ENCODE peak calls at places on chromosomes 4 and X, in nine cellular contexts. One of them, this sample, is unnamed.

GRCh38 chr4:168805341-168805740 is 204.7 kb downstream of the CBR4 start:
- DNase-seq in mammary epithelial cell: no peak
- DNase-seq in body of pancreas: no peak
- DNase-seq in fibroblast of lung: peak
- DNase-seq in uterus: no peak
- DNase-seq in CD8-positive, alpha-beta memory T cell: no peak
- DNase-seq in suprapubic skin: no peak
- DNase-seq in coronary artery: no peak
- DNase-seq in naive thymus-derived CD4-positive, alpha-beta T cell: no peak
- DNase-seq in this sample: no peak

GRCh38 chrX:136250191-136251041 is 784 bp downstream of the MAP7D3 start:
- DNase-seq in mammary epithelial cell: no peak
- DNase-seq in body of pancreas: no peak
- DNase-seq in fibroblast of lung: peak
- DNase-seq in uterus: no peak
- DNase-seq in CD8-positive, alpha-beta memory T cell: peak
- DNase-seq in suprapubic skin: no peak
- DNase-seq in coronary artery: no peak
- DNase-seq in naive thymus-derived CD4-positive, alpha-beta T cell: peak
- DNase-seq in this sample: peak

GRCh38 chrX:40832723-40833122 is 97.4 kb upstream of the MED14 start:
- DNase-seq in mammary epithelial cell: no peak
- DNase-seq in body of pancreas: no peak
- DNase-seq in fibroblast of lung: no peak
- DNase-seq in uterus: no peak
- DNase-seq in CD8-positive, alpha-beta memory T cell: no peak
- DNase-seq in suprapubic skin: no peak
- DNase-seq in coronary artery: no peak
- DNase-seq in naive thymus-derived CD4-positive, alpha-beta T cell: no peak
- DNase-seq in this sample: no peak

GRCh38 chr4:20684852-20685763 is 15.2 kb upstream of the PACRGL start:
- DNase-seq in mammary epithelial cell: no peak
- DNase-seq in body of pancreas: no peak
- DNase-seq in fibroblast of lung: peak
- DNase-seq in uterus: no peak
- DNase-seq in CD8-positive, alpha-beta memory T cell: no peak
- DNase-seq in suprapubic skin: no peak
- DNase-seq in coronary artery: no peak
- DNase-seq in naive thymus-derived CD4-positive, alpha-beta T cell: peak
- DNase-seq in this sample: no peak

GRCh38 chrX:16711219-16712115 is 1.0 kb downstream of the CTPS2 start:
- DNase-seq in mammary epithelial cell: no peak
- DNase-seq in body of pancreas: peak
- DNase-seq in fibroblast of lung: peak
- DNase-seq in uterus: no peak
- DNase-seq in CD8-positive, alpha-beta memory T cell: no peak
- DNase-seq in suprapubic skin: no peak
- DNase-seq in coronary artery: no peak
- DNase-seq in naive thymus-derived CD4-positive, alpha-beta T cell: no peak
- DNase-seq in this sample: no peak

GRCh38 chrX:76148011-76148665 is 24.7 kb upstream of the PBDC1 start:
- DNase-seq in mammary epithelial cell: peak
- DNase-seq in body of pancreas: no peak
- DNase-seq in fibroblast of lung: peak
- DNase-seq in uterus: peak
- DNase-seq in CD8-positive, alpha-beta memory T cell: no peak
- DNase-seq in suprapubic skin: no peak
- DNase-seq in coronary artery: no peak
- DNase-seq in naive thymus-derived CD4-positive, alpha-beta T cell: no peak
- DNase-seq in this sample: no peak

GRCh38 chrX:150846130-150846529 is 52.3 kb downstream of the CD99L2 start:
- DNase-seq in mammary epithelial cell: no peak
- DNase-seq in body of pancreas: no peak
- DNase-seq in fibroblast of lung: no peak
- DNase-seq in uterus: no peak
- DNase-seq in CD8-positive, alpha-beta memory T cell: no peak
- DNase-seq in suprapubic skin: no peak
- DNase-seq in coronary artery: no peak
- DNase-seq in naive thymus-derived CD4-positive, alpha-beta T cell: no peak
- DNase-seq in this sample: no peak

GRCh38 chr4:177554966-177555574 is 112.8 kb upstream of the AGA start:
- DNase-seq in mammary epithelial cell: peak
- DNase-seq in body of pancreas: peak
- DNase-seq in fibroblast of lung: peak
- DNase-seq in uterus: no peak
- DNase-seq in CD8-positive, alpha-beta memory T cell: no peak
- DNase-seq in suprapubic skin: no peak
- DNase-seq in coronary artery: no peak
- DNase-seq in naive thymus-derived CD4-positive, alpha-beta T cell: peak
- DNase-seq in this sample: no peak

GRCh38 chr4:124804584-124804983 is 92.1 kb upstream of the ANKRD50 start:
- DNase-seq in mammary epithelial cell: peak
- DNase-seq in body of pancreas: no peak
- DNase-seq in fibroblast of lung: no peak
- DNase-seq in uterus: no peak
- DNase-seq in CD8-positive, alpha-beta memory T cell: no peak
- DNase-seq in suprapubic skin: no peak
- DNase-seq in coronary artery: no peak
- DNase-seq in naive thymus-derived CD4-positive, alpha-beta T cell: no peak
- DNase-seq in this sample: no peak

GRCh38 chrX:153371256-153371655 is 29.9 kb downstream of the PNMA6E start:
- DNase-seq in mammary epithelial cell: no peak
- DNase-seq in body of pancreas: no peak
- DNase-seq in fibroblast of lung: peak
- DNase-seq in uterus: no peak
- DNase-seq in CD8-positive, alpha-beta memory T cell: no peak
- DNase-seq in suprapubic skin: no peak
- DNase-seq in coronary artery: no peak
- DNase-seq in naive thymus-derived CD4-positive, alpha-beta T cell: no peak
- DNase-seq in this sample: no peak

GRCh38 chrX:125422986-125423385 is 103.3 kb downstream of the TEX13C start:
- DNase-seq in mammary epithelial cell: no peak
- DNase-seq in body of pancreas: no peak
- DNase-seq in fibroblast of lung: no peak
- DNase-seq in uterus: no peak
- DNase-seq in CD8-positive, alpha-beta memory T cell: no peak
- DNase-seq in suprapubic skin: no peak
- DNase-seq in coronary artery: no peak
- DNase-seq in naive thymus-derived CD4-positive, alpha-beta T cell: no peak
- DNase-seq in this sample: no peak

GRCh38 chrX:55220119-55220794 is at the start of gene PAGE5:
- DNase-seq in mammary epithelial cell: no peak
- DNase-seq in body of pancreas: no peak
- DNase-seq in fibroblast of lung: no peak
- DNase-seq in uterus: no peak
- DNase-seq in CD8-positive, alpha-beta memory T cell: no peak
- DNase-seq in suprapubic skin: no peak
- DNase-seq in coronary artery: no peak
- DNase-seq in naive thymus-derived CD4-positive, alpha-beta T cell: no peak
- DNase-seq in this sample: no peak

GRCh38 chrX:53544936-53545335 is 110.8 kb upstream of the HSD17B10 start:
- DNase-seq in mammary epithelial cell: no peak
- DNase-seq in body of pancreas: no peak
- DNase-seq in fibroblast of lung: no peak
- DNase-seq in uterus: no peak
- DNase-seq in CD8-positive, alpha-beta memory T cell: no peak
- DNase-seq in suprapubic skin: no peak
- DNase-seq in coronary artery: no peak
- DNase-seq in naive thymus-derived CD4-positive, alpha-beta T cell: no peak
- DNase-seq in this sample: no peak

GRCh38 chr4:96525901-96526300 is 686.0 kb downstream of the PDHA2 start:
- DNase-seq in mammary epithelial cell: no peak
- DNase-seq in body of pancreas: no peak
- DNase-seq in fibroblast of lung: no peak
- DNase-seq in uterus: no peak
- DNase-seq in CD8-positive, alpha-beta memory T cell: no peak
- DNase-seq in suprapubic skin: no peak
- DNase-seq in coronary artery: no peak
- DNase-seq in naive thymus-derived CD4-positive, alpha-beta T cell: no peak
- DNase-seq in this sample: no peak

GRCh38 chr4:189022441-189023035 is 883.3 kb downstream of the TRIML1 start:
- DNase-seq in mammary epithelial cell: peak
- DNase-seq in body of pancreas: no peak
- DNase-seq in fibroblast of lung: peak
- DNase-seq in uterus: no peak
- DNase-seq in CD8-positive, alpha-beta memory T cell: no peak
- DNase-seq in suprapubic skin: no peak
- DNase-seq in coronary artery: no peak
- DNase-seq in naive thymus-derived CD4-positive, alpha-beta T cell: no peak
- DNase-seq in this sample: no peak

GRCh38 chr4:71167083-71167482 is 171.7 kb upstream of the SLC4A4 start:
- DNase-seq in mammary epithelial cell: no peak
- DNase-seq in body of pancreas: no peak
- DNase-seq in fibroblast of lung: no peak
- DNase-seq in uterus: no peak
- DNase-seq in CD8-positive, alpha-beta memory T cell: no peak
- DNase-seq in suprapubic skin: no peak
- DNase-seq in coronary artery: no peak
- DNase-seq in naive thymus-derived CD4-positive, alpha-beta T cell: no peak
- DNase-seq in this sample: no peak

GRCh38 chr4:4852591-4853362 is 6.7 kb upstream of the MSX1 start:
- DNase-seq in mammary epithelial cell: peak
- DNase-seq in body of pancreas: peak
- DNase-seq in fibroblast of lung: peak
- DNase-seq in uterus: peak
- DNase-seq in CD8-positive, alpha-beta memory T cell: no peak
- DNase-seq in suprapubic skin: no peak
- DNase-seq in coronary artery: no peak
- DNase-seq in naive thymus-derived CD4-positive, alpha-beta T cell: no peak
- DNase-seq in this sample: no peak

GRCh38 chrX:45669715-45670360 is 469.2 kb upstream of the DIPK2B start:
- DNase-seq in mammary epithelial cell: no peak
- DNase-seq in body of pancreas: no peak
- DNase-seq in fibroblast of lung: peak
- DNase-seq in uterus: no peak
- DNase-seq in CD8-positive, alpha-beta memory T cell: no peak
- DNase-seq in suprapubic skin: no peak
- DNase-seq in coronary artery: no peak
- DNase-seq in naive thymus-derived CD4-positive, alpha-beta T cell: no peak
- DNase-seq in this sample: no peak

GRCh38 chrX:70508296-70508911 is 63.8 kb downstream of the DLG3 start:
- DNase-seq in mammary epithelial cell: no peak
- DNase-seq in body of pancreas: no peak
- DNase-seq in fibroblast of lung: no peak
- DNase-seq in uterus: no peak
- DNase-seq in CD8-positive, alpha-beta memory T cell: no peak
- DNase-seq in suprapubic skin: no peak
- DNase-seq in coronary artery: peak
- DNase-seq in naive thymus-derived CD4-positive, alpha-beta T cell: no peak
- DNase-seq in this sample: no peak

GRCh38 chr4:75995727-75996126 is 5.0 kb upstream of the SDAD1 start:
- DNase-seq in mammary epithelial cell: peak
- DNase-seq in body of pancreas: no peak
- DNase-seq in fibroblast of lung: peak
- DNase-seq in uterus: no peak
- DNase-seq in CD8-positive, alpha-beta memory T cell: no peak
- DNase-seq in suprapubic skin: no peak
- DNase-seq in coronary artery: no peak
- DNase-seq in naive thymus-derived CD4-positive, alpha-beta T cell: peak
- DNase-seq in this sample: no peak

GRCh38 chr4:101205878-101206277 is 141.4 kb downstream of the PPP3CA start:
- DNase-seq in mammary epithelial cell: peak
- DNase-seq in body of pancreas: no peak
- DNase-seq in fibroblast of lung: peak
- DNase-seq in uterus: no peak
- DNase-seq in CD8-positive, alpha-beta memory T cell: peak
- DNase-seq in suprapubic skin: no peak
- DNase-seq in coronary artery: no peak
- DNase-seq in naive thymus-derived CD4-positive, alpha-beta T cell: peak
- DNase-seq in this sample: no peak

GRCh38 chr4:94871644-94872305 is 114.0 kb downstream of the BMPR1B start:
- DNase-seq in mammary epithelial cell: no peak
- DNase-seq in body of pancreas: no peak
- DNase-seq in fibroblast of lung: no peak
- DNase-seq in uterus: no peak
- DNase-seq in CD8-positive, alpha-beta memory T cell: no peak
- DNase-seq in suprapubic skin: no peak
- DNase-seq in coronary artery: no peak
- DNase-seq in naive thymus-derived CD4-positive, alpha-beta T cell: no peak
- DNase-seq in this sample: no peak

GRCh38 chrX:134520860-134521390 is 61.0 kb downstream of the HPRT1 start:
- DNase-seq in mammary epithelial cell: peak
- DNase-seq in body of pancreas: peak
- DNase-seq in fibroblast of lung: peak
- DNase-seq in uterus: no peak
- DNase-seq in CD8-positive, alpha-beta memory T cell: no peak
- DNase-seq in suprapubic skin: no peak
- DNase-seq in coronary artery: no peak
- DNase-seq in naive thymus-derived CD4-positive, alpha-beta T cell: no peak
- DNase-seq in this sample: no peak

GRCh38 chrX:11287505-11287904 is 5.7 kb upstream of the AMELX start:
- DNase-seq in mammary epithelial cell: peak
- DNase-seq in body of pancreas: no peak
- DNase-seq in fibroblast of lung: peak
- DNase-seq in uterus: no peak
- DNase-seq in CD8-positive, alpha-beta memory T cell: no peak
- DNase-seq in suprapubic skin: no peak
- DNase-seq in coronary artery: no peak
- DNase-seq in naive thymus-derived CD4-positive, alpha-beta T cell: no peak
- DNase-seq in this sample: no peak
- H3K27ac ChIP-seq in mammary epithelial cell: no peak
- H3K27ac ChIP-seq in body of pancreas: no peak
- H3K27ac ChIP-seq in fibroblast of lung: no peak
- H3K27ac ChIP-seq in uterus: no peak
- H3K27ac ChIP-seq in CD8-positive, alpha-beta memory T cell: no peak
- H3K27ac ChIP-seq in suprapubic skin: no peak
- H3K27ac ChIP-seq in coronary artery: no peak
- H3K27ac ChIP-seq in naive thymus-derived CD4-positive, alpha-beta T cell: no peak
- H3K27ac ChIP-seq in this sample: no peak

GRCh38 chrX:67734111-67734753 is 190.4 kb downstream of the AR start:
- DNase-seq in mammary epithelial cell: no peak
- DNase-seq in body of pancreas: no peak
- DNase-seq in fibroblast of lung: no peak
- DNase-seq in uterus: no peak
- DNase-seq in CD8-positive, alpha-beta memory T cell: no peak
- DNase-seq in suprapubic skin: no peak
- DNase-seq in coronary artery: no peak
- DNase-seq in naive thymus-derived CD4-positive, alpha-beta T cell: no peak
- DNase-seq in this sample: no peak
- H3K27ac ChIP-seq in mammary epithelial cell: no peak
- H3K27ac ChIP-seq in body of pancreas: no peak
- H3K27ac ChIP-seq in fibroblast of lung: no peak
- H3K27ac ChIP-seq in uterus: no peak
- H3K27ac ChIP-seq in CD8-positive, alpha-beta memory T cell: no peak
- H3K27ac ChIP-seq in suprapubic skin: no peak
- H3K27ac ChIP-seq in coronary artery: no peak
- H3K27ac ChIP-seq in naive thymus-derived CD4-positive, alpha-beta T cell: no peak
- H3K27ac ChIP-seq in this sample: no peak

GRCh38 chr4:8156617-8157016 is 2.0 kb downstream of the ABLIM2 start:
- DNase-seq in mammary epithelial cell: no peak
- DNase-seq in body of pancreas: no peak
- DNase-seq in fibroblast of lung: no peak
- DNase-seq in uterus: no peak
- DNase-seq in CD8-positive, alpha-beta memory T cell: no peak
- DNase-seq in suprapubic skin: no peak
- DNase-seq in coronary artery: no peak
- DNase-seq in naive thymus-derived CD4-positive, alpha-beta T cell: no peak
- DNase-seq in this sample: no peak
- H3K27ac ChIP-seq in mammary epithelial cell: no peak
- H3K27ac ChIP-seq in body of pancreas: no peak
- H3K27ac ChIP-seq in fibroblast of lung: no peak
- H3K27ac ChIP-seq in uterus: no peak
- H3K27ac ChIP-seq in CD8-positive, alpha-beta memory T cell: no peak
- H3K27ac ChIP-seq in suprapubic skin: no peak
- H3K27ac ChIP-seq in coronary artery: no peak
- H3K27ac ChIP-seq in naive thymus-derived CD4-positive, alpha-beta T cell: no peak
- H3K27ac ChIP-seq in this sample: no peak

GRCh38 chrX:39492495-39493162 is 605.1 kb downstream of the BCOR start:
- DNase-seq in mammary epithelial cell: peak
- DNase-seq in body of pancreas: peak
- DNase-seq in fibroblast of lung: no peak
- DNase-seq in uterus: peak
- DNase-seq in CD8-positive, alpha-beta memory T cell: no peak
- DNase-seq in suprapubic skin: no peak
- DNase-seq in coronary artery: no peak
- DNase-seq in naive thymus-derived CD4-positive, alpha-beta T cell: no peak
- DNase-seq in this sample: no peak
- H3K27ac ChIP-seq in mammary epithelial cell: no peak
- H3K27ac ChIP-seq in body of pancreas: no peak
- H3K27ac ChIP-seq in fibroblast of lung: no peak
- H3K27ac ChIP-seq in uterus: peak
- H3K27ac ChIP-seq in CD8-positive, alpha-beta memory T cell: no peak
- H3K27ac ChIP-seq in suprapubic skin: no peak
- H3K27ac ChIP-seq in coronary artery: no peak
- H3K27ac ChIP-seq in naive thymus-derived CD4-positive, alpha-beta T cell: no peak
- H3K27ac ChIP-seq in this sample: no peak